ENCODE peak calls at places on chromosomes 6 and 20, in seven cellular contexts. One of them, this sample, is unnamed.

GRCh38 chr6:47919875-47920274 is 138.0 kb downstream of the OPN5 start:
- DNase-seq in A549: no peak
- DNase-seq in HCT116: no peak
- DNase-seq in Panc1: no peak
- DNase-seq in SK-N-SH: no peak
- DNase-seq in HL-60: no peak
- DNase-seq in GM12878: no peak
- DNase-seq in this sample: no peak

GRCh38 chr6:87968435-87969278 is 79.0 kb upstream of the SPACA1 start:
- DNase-seq in HL-60: no peak
- DNase-seq in HCT116: no peak
- DNase-seq in GM12878: no peak
- DNase-seq in SK-N-SH: peak; percentile 30
- DNase-seq in Panc1: no peak
- DNase-seq in A549: no peak
- DNase-seq in this sample: peak; percentile 55

GRCh38 chr20:49397525-49397924 is 84.9 kb downstream of the KCNB1 start:
- DNase-seq in Panc1: no peak
- DNase-seq in HCT116: no peak
- DNase-seq in A549: peak; percentile 26
- DNase-seq in GM12878: no peak
- DNase-seq in SK-N-SH: no peak
- DNase-seq in HL-60: no peak
- DNase-seq in this sample: no peak

GRCh38 chr6:154736613-154737259 is 3.5 kb downstream of the SCAF8 start:
- DNase-seq in GM12878: no peak
- DNase-seq in SK-N-SH: no peak
- DNase-seq in HL-60: no peak
- DNase-seq in HCT116: no peak
- DNase-seq in A549: no peak
- DNase-seq in Panc1: no peak
- DNase-seq in this sample: no peak

GRCh38 chr6:133047065-133047665 is 194.0 kb upstream of the EYA4 start:
- DNase-seq in A549: no peak
- DNase-seq in Panc1: no peak
- DNase-seq in SK-N-SH: no peak
- DNase-seq in HCT116: no peak
- DNase-seq in HL-60: no peak
- DNase-seq in GM12878: no peak
- DNase-seq in this sample: no peak

GRCh38 chr6:136086686-136087085 is 163.4 kb downstream of the MTFR2 start:
- DNase-seq in GM12878: no peak
- DNase-seq in SK-N-SH: no peak
- DNase-seq in Panc1: no peak
- DNase-seq in HL-60: no peak
- DNase-seq in A549: no peak
- DNase-seq in HCT116: no peak
- DNase-seq in this sample: no peak

GRCh38 chr20:38023181-38024085 is 9.8 kb downstream of the TTI1 start:
- DNase-seq in SK-N-SH: no peak
- DNase-seq in Panc1: no peak
- DNase-seq in HCT116: no peak
- DNase-seq in A549: peak; percentile 47
- DNase-seq in HL-60: peak; percentile 45
- DNase-seq in GM12878: no peak
- DNase-seq in this sample: no peak

GRCh38 chr20:57400821-57401564 is 9.8 kb downstream of the RBM38 start:
- DNase-seq in HL-60: no peak
- DNase-seq in Panc1: no peak
- DNase-seq in GM12878: no peak
- DNase-seq in A549: no peak
- DNase-seq in HCT116: no peak
- DNase-seq in SK-N-SH: no peak
- DNase-seq in this sample: no peak

GRCh38 chr6:42698217-42698616 is 24.2 kb downstream of the PRPH2 start:
- DNase-seq in A549: no peak
- DNase-seq in HL-60: no peak
- DNase-seq in HCT116: no peak
- DNase-seq in SK-N-SH: no peak
- DNase-seq in Panc1: no peak
- DNase-seq in GM12878: no peak
- DNase-seq in this sample: peak; percentile 55

GRCh38 chr20:34522969-34523871 is 7.0 kb downstream of the DYNLRB1 start:
- DNase-seq in HL-60: peak; percentile 54
- DNase-seq in A549: peak; percentile 82
- DNase-seq in HCT116: peak; percentile 42
- DNase-seq in GM12878: no peak
- DNase-seq in Panc1: no peak
- DNase-seq in SK-N-SH: peak; percentile 69
- DNase-seq in this sample: peak; percentile 89

GRCh38 chr6:158011478-158011920 is 29.8 kb downstream of the SYNJ2 start:
- DNase-seq in GM12878: no peak
- DNase-seq in HL-60: no peak
- DNase-seq in SK-N-SH: no peak
- DNase-seq in Panc1: no peak
- DNase-seq in HCT116: no peak
- DNase-seq in A549: no peak
- DNase-seq in this sample: no peak

GRCh38 chr20:52083627-52084232 is 107.8 kb downstream of the ZFP64 start:
- DNase-seq in Panc1: peak; percentile 32
- DNase-seq in HCT116: peak; percentile 54
- DNase-seq in GM12878: no peak
- DNase-seq in A549: peak; percentile 69
- DNase-seq in HL-60: peak; percentile 59
- DNase-seq in SK-N-SH: peak; percentile 80
- DNase-seq in this sample: peak; percentile 91

GRCh38 chr20:38065764-38066375 is 32.3 kb downstream of the RPRD1B start:
- DNase-seq in GM12878: no peak
- DNase-seq in A549: no peak
- DNase-seq in SK-N-SH: no peak
- DNase-seq in HCT116: no peak
- DNase-seq in Panc1: no peak
- DNase-seq in HL-60: no peak
- DNase-seq in this sample: no peak

GRCh38 chr6:28250747-28251146 is 1.3 kb downstream of the ZKSCAN4 start:
- DNase-seq in HCT116: no peak
- DNase-seq in SK-N-SH: no peak
- DNase-seq in HL-60: no peak
- DNase-seq in A549: no peak
- DNase-seq in Panc1: no peak
- DNase-seq in GM12878: no peak
- DNase-seq in this sample: no peak

DNA sequence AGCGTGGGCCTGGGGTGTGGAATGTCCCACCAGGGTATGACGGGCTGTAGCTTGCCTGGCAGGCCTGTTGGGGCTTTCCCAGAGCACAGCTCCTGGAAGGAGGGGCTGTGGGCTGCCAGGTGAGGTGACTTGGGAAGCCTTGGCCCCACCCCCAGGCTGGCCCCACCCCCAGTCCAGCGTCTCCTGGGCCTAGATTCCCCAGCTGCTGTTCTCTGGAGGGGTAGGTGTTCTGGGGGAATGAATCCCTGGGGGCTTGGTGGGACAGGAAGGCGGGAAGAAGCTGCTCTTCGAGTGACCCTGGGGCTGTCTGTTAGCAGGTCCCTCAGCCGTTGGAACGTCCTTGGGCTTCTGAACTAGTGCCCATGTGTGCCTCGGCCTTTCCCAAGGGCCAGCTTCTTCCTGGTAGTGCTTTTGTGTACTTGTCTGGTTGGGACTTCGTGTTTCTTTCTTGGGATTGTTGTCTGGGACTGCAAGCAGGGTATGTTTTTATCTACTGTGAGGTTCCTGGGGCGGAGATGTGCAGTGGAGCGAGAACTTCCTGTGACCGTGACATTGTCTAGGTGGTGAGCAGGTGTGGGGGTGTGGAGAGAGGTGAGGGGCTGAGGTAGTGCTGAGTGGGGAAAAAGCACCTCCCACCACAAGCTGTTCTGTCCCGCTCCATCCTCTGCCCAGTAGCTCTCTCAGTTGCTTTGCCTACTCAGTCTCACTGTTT is 1.4 kb upstream of the DDR1 start:
- DNase-seq in Panc1: no peak
- DNase-seq in SK-N-SH: peak; percentile 33
- DNase-seq in GM12878: peak; percentile 59
- DNase-seq in HL-60: no peak
- DNase-seq in A549: peak; percentile 21
- DNase-seq in HCT116: peak; percentile 54
- DNase-seq in this sample: peak; percentile 89
- TF ChIP-seq REST in Panc1: no peak
- TF ChIP-seq REST in SK-N-SH: no peak
- TF ChIP-seq REST in GM12878: no peak
- TF ChIP-seq REST in HL-60: no peak
- TF ChIP-seq REST in A549: no peak
- TF ChIP-seq REST in HCT116: no peak
- TF ChIP-seq REST in this sample: no peak

GRCh38 chr6:149777624-149778023 is 28.1 kb downstream of the PCMT1 start:
- DNase-seq in HL-60: no peak
- DNase-seq in Panc1: no peak
- DNase-seq in GM12878: no peak
- DNase-seq in A549: no peak
- DNase-seq in HCT116: no peak
- DNase-seq in SK-N-SH: no peak
- DNase-seq in this sample: no peak

GRCh38 chr6:149781715-149782114 is 32.2 kb downstream of the PCMT1 start:
- DNase-seq in SK-N-SH: no peak
- DNase-seq in Panc1: no peak
- DNase-seq in GM12878: no peak
- DNase-seq in HCT116: no peak
- DNase-seq in HL-60: no peak
- DNase-seq in A549: no peak
- DNase-seq in this sample: no peak

GRCh38 chr6:149783551-149783950 is 34.0 kb downstream of the PCMT1 start:
- DNase-seq in GM12878: no peak
- DNase-seq in HCT116: no peak
- DNase-seq in SK-N-SH: no peak
- DNase-seq in Panc1: no peak
- DNase-seq in HL-60: no peak
- DNase-seq in A549: no peak
- DNase-seq in this sample: no peak

GRCh38 chr6:149782337-149782736 is 32.8 kb downstream of the PCMT1 start:
- DNase-seq in GM12878: no peak
- DNase-seq in HL-60: no peak
- DNase-seq in Panc1: no peak
- DNase-seq in A549: no peak
- DNase-seq in SK-N-SH: no peak
- DNase-seq in HCT116: no peak
- DNase-seq in this sample: no peak

DNA sequence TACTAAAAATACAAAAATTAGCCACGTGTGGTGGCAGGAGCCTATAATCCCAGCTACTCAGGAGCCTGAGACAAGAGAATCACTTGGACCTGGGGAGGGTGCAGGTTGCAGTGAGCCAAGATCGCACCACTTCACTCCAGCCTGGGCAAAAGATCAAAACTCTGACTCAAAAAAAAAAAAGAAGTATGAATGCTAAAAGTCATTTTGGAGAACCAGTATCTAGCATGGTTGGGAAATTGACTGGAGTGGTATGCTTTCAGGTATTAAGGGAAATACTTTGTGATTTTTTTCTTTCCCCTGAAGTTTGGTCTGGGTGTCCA is 30.1 kb downstream of the PCMT1 start:
- DNase-seq in SK-N-SH: no peak
- DNase-seq in Panc1: no peak
- DNase-seq in HL-60: no peak
- DNase-seq in GM12878: no peak
- DNase-seq in A549: no peak
- DNase-seq in HCT116: no peak
- DNase-seq in this sample: no peak
- TF ChIP-seq REST in SK-N-SH: no peak
- TF ChIP-seq REST in Panc1: no peak
- TF ChIP-seq REST in HL-60: no peak
- TF ChIP-seq REST in GM12878: no peak
- TF ChIP-seq REST in A549: no peak
- TF ChIP-seq REST in HCT116: no peak
- TF ChIP-seq REST in this sample: no peak

GRCh38 chr6:45387236-45387635 is 9.5 kb upstream of the SUPT3H start:
- DNase-seq in HCT116: no peak
- DNase-seq in SK-N-SH: no peak
- DNase-seq in HL-60: no peak
- DNase-seq in A549: no peak
- DNase-seq in Panc1: no peak
- DNase-seq in GM12878: no peak
- DNase-seq in this sample: no peak
- TF ChIP-seq REST in HCT116: no peak
- TF ChIP-seq REST in SK-N-SH: no peak
- TF ChIP-seq REST in HL-60: no peak
- TF ChIP-seq REST in A549: no peak
- TF ChIP-seq REST in Panc1: no peak
- TF ChIP-seq REST in GM12878: no peak
- TF ChIP-seq REST in this sample: no peak

DNA sequence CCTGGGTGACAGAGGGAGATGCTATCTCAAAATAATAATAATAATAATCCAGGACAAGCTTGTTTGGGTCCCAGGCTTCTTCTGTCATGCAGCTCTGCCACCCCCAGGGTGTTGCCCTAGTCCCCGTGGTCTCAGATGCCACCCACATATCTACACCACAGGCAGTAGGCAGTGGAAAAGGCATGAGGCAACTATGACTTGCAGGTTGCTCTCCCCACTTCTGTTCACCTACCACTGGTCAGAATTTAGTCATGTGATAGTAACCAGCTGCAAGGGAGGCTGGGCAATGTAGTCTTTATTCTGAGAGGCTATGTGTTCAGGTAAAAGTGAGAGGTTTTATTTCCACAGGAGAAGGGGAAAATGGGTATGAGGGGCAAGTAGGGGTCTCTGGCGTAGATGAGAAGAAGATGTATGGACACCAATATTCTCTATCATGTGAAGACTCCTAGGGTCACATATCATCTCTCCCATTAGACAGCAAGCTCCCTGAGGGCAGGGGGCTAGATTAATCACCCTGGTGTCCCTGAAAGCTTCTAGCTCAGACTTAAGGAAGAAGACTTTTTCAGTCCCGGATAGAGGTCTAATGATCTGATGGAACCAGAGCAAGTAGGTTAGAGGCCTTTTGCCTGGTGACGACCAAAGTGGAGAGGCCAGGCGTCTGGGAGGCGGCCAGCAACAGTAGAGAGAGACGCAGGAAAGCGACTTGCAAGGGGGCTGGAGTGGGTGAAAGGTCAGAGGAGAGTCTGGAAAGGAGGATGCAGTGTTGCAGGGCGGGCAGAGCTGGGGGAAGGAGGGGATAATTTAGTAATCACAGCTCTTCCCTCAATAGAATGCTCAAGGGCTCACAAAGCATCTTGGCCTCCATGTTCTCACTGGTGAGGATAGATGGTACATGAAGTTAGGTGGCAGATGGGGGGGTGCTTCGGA is 25.5 kb downstream of the TCF15 start:
- DNase-seq in HL-60: peak; percentile 11
- DNase-seq in GM12878: no peak
- DNase-seq in A549: peak; percentile 43
- DNase-seq in Panc1: no peak
- DNase-seq in HCT116: peak; percentile 43
- DNase-seq in SK-N-SH: no peak
- DNase-seq in this sample: peak; percentile 76
- TF ChIP-seq REST in HL-60: no peak
- TF ChIP-seq REST in GM12878: no peak
- TF ChIP-seq REST in A549: no peak
- TF ChIP-seq REST in Panc1: no peak
- TF ChIP-seq REST in HCT116: no peak
- TF ChIP-seq REST in SK-N-SH: no peak
- TF ChIP-seq REST in this sample: no peak